ENCODE peak calls at places on chromosome 19, in ten cellular contexts. O is AG04450, Q is thoracic aorta, N is H7, R is GM20000, I is mesendoderm, Y is GM10248, W is amniotic stem cell, K is Peyer's patch, L is lower lobe of right lung. J is an unnamed sample.

GRCh38 chr19:4284176-4284958 is 5.3 kb downstream of the SHD start:
- DNase-seq in O (no peak), R (no peak), K (peak; percentile 88), Y (no peak), I (peak; percentile 88), N (peak; percentile 99), W (no peak), Q (no peak), L (no peak), J (no peak)

GRCh38 chr19:57747472-57747807 is 825 bp downstream of the ZNF776 start:
- DNase-seq in Y (no peak), K (no peak), N (no peak), Q (no peak), L (no peak), R (no peak), O (no peak), W (no peak), I (peak; percentile 40), J (no peak)

GRCh38 chr19:30602661-30603322 is 230.6 kb downstream of the ZNF536 start:
- DNase-seq in O (no peak), N (no peak), I (no peak), K (no peak), R (no peak), W (no peak), Q (no peak), Y (no peak), L (no peak), J (no peak)

GRCh38 chr19:46221981-46222610 is 7.4 kb upstream of the IGFL1 start:
- DNase-seq in L (peak; percentile 76), W (peak; percentile 9), O (no peak), R (no peak), I (peak; percentile 63), Y (no peak), N (peak; percentile 78), K (no peak), Q (peak; percentile 30), J (peak; percentile 51)

GRCh38 chr19:13401388-13401787 is 104.9 kb downstream of the CACNA1A start:
- DNase-seq in N (peak; percentile 28), R (no peak), Y (no peak), K (no peak), L (no peak), W (no peak), Q (no peak), I (peak; percentile 76), O (no peak), J (no peak)

GRCh38 chr19:19280561-19280960 is 7.5 kb upstream of the TM6SF2 start:
- DNase-seq in Y (no peak), W (no peak), L (no peak), R (no peak), Q (no peak), I (no peak), K (no peak), O (no peak), N (peak; percentile 36), J (no peak)

GRCh38 chr19:30682576-30683536 is 310.7 kb downstream of the ZNF536 start:
- DNase-seq in L (peak; percentile 63), I (peak; percentile 62), Q (peak; percentile 14), Y (peak; percentile 78), O (peak; percentile 61), N (peak; percentile 92), R (peak; percentile 80), W (peak; percentile 62), K (peak; percentile 72), J (peak; percentile 69)

GRCh38 chr19:41691268-41691970 is 3.3 kb upstream of the CEACAM7 start:
- DNase-seq in N (peak; percentile 76), W (no peak), L (no peak), R (peak; percentile 34), Q (no peak), K (no peak), O (no peak), I (peak; percentile 8), Y (peak; percentile 56), J (no peak)

GRCh38 chr19:50432658-50433057 is at the start of gene MYBPC2:
- DNase-seq in L (no peak), W (no peak), Y (no peak), O (no peak), Q (no peak), R (no peak), I (no peak), K (no peak), N (peak; percentile 77), J (no peak)

GRCh38 chr19:5048727-5049553 is 80.0 kb downstream of the KDM4B start:
- DNase-seq in R (no peak), Q (peak; percentile 35), N (peak; percentile 81), W (peak; percentile 48), O (no peak), K (no peak), I (peak; percentile 55), L (no peak), Y (no peak), J (peak; percentile 59)

GRCh38 chr19:43620061-43621001 is 902 bp upstream of the ZNF428 start:
- DNase-seq in O (no peak), K (no peak), Y (no peak), I (no peak), N (no peak), R (no peak), Q (peak; percentile 63), L (peak; percentile 89), W (no peak), J (peak; percentile 92)

GRCh38 chr19:42169486-42169885 is 37.2 kb upstream of the POU2F2 start:
- DNase-seq in Y (no peak), W (no peak), L (no peak), N (no peak), K (no peak), R (no peak), I (no peak), Q (no peak), O (no peak), J (no peak)

GRCh38 chr19:54478677-54479266 is 5.7 kb upstream of the CDC42EP5 start:
- DNase-seq in N (peak; percentile 81), L (no peak), I (peak; percentile 85), O (no peak), W (no peak), Y (peak; percentile 50), R (peak; percentile 55), Q (no peak), K (peak; percentile 62), J (no peak)

GRCh38 chr19:17671906-17672305 is 16.2 kb downstream of the UNC13A start:
- DNase-seq in I (peak; percentile 87), O (no peak), K (no peak), Y (no peak), N (peak; percentile 84), L (no peak), Q (no peak), W (no peak), R (no peak), J (no peak)

GRCh38 chr19:3505598-3506383 is at the start of gene FZR1:
- DNase-seq in Q (peak; percentile 97), N (peak; percentile 99), W (peak; percentile 93), Y (peak; percentile 100), I (peak; percentile 99), L (peak; percentile 99), O (peak; percentile 95), R (peak; percentile 100), K (peak; percentile 100), J (peak; percentile 99)

GRCh38 chr19:38727306-38727867 is 16.9 kb downstream of the CAPN12 start:
- DNase-seq in L (no peak), Q (no peak), I (no peak), R (no peak), O (no peak), Y (no peak), N (no peak), K (no peak), W (no peak), J (peak; percentile 19)

GRCh38 chr19:5434970-5435641 is 20.1 kb upstream of the ZNRF4 start:
- DNase-seq in O (peak; percentile 46), Y (no peak), R (no peak), N (peak; percentile 31), Q (no peak), I (peak; percentile 58), K (no peak), L (no peak), W (peak; percentile 81), J (no peak)

GRCh38 chr19:39413269-39413902 is 917 bp downstream of the PLEKHG2 start:
- DNase-seq in N (peak; percentile 94), I (peak; percentile 63), R (peak; percentile 66), K (peak; percentile 75), W (no peak), Y (no peak), Q (no peak), O (no peak), L (peak; percentile 69), J (peak; percentile 78)

GRCh38 chr19:14072535-14073231 is at the start of gene MISP3:
- DNase-seq in Y (peak; percentile 65), Q (no peak), O (no peak), R (peak; percentile 77), L (peak; percentile 86), K (peak; percentile 90), W (no peak), I (no peak), N (peak; percentile 74), J (peak; percentile 61)

GRCh38 chr19:5580116-5580515 is 12.4 kb upstream of the TINCR start:
- DNase-seq in Q (no peak), I (no peak), L (no peak), O (no peak), R (no peak), K (no peak), N (no peak), W (no peak), Y (no peak), J (no peak)

GRCh38 chr19:55419624-55420236 is 12.1 kb upstream of the UBE2S start:
- DNase-seq in Y (no peak), O (no peak), L (no peak), I (no peak), K (no peak), R (no peak), N (peak; percentile 43), Q (no peak), W (no peak), J (no peak)

GRCh38 chr19:34172661-34173144 is 399 bp downstream of the LSM14A start:
- DNase-seq in L (peak; percentile 55), Q (no peak), N (peak; percentile 73), I (no peak), K (peak; percentile 52), Y (no peak), R (no peak), O (no peak), W (no peak), J (peak; percentile 30)

GRCh38 chr19:44476559-44477408 is 23.5 kb downstream of the ZNF180 start:
- DNase-seq in N (no peak), W (no peak), K (no peak), R (no peak), O (no peak), Y (no peak), I (peak; percentile 55), Q (no peak), L (no peak), J (no peak)

GRCh38 chr19:29831686-29832085 is 19.9 kb downstream of the CCNE1 start:
- DNase-seq in O (no peak), K (no peak), N (no peak), I (no peak), W (no peak), R (no peak), Q (no peak), Y (no peak), L (no peak), J (no peak)

GRCh38 chr19:42323852-42324654 is 1.4 kb upstream of the MEGF8 start:
- DNase-seq in N (peak; percentile 87), I (peak; percentile 21), O (no peak), K (peak; percentile 55), W (no peak), R (peak; percentile 69), Y (no peak), L (no peak), Q (no peak), J (peak; percentile 29)

GRCh38 chr19:10835089-10835753 is 791 bp downstream of the TMED1 start:
- DNase-seq in L (no peak), Y (peak; percentile 99), O (no peak), R (no peak), Q (no peak), I (no peak), K (peak; percentile 61), N (no peak), W (no peak), J (no peak)

J was measured in left cardiac atrium.